ENCODE peak calls at places on chromosomes 11 and 22, in eight cellular contexts. N is GM04504; D is stomach; Y is BE2C; O is RWPE1; A is fibroblast of mammary gland; X is AG09319; F is activated CD4-positive, alpha-beta T cell treated with anti-CD3 and anti-CD28 coated beads, Interleukin-2, amount 10 ng/mL, durations not matched to agents 7 days and 5 days. M is an unnamed sample.

GRCh38 chr22:50710221-50710620 is 27.8 kb upstream of the ACR start:
- DNase-seq in O (no peak), X (no peak), Y (no peak), A (no peak), F (no peak), D (no peak), N (no peak), M (no peak)

GRCh38 chr22:37263966-37264887 is 18.1 kb upstream of the CYTH4 start:
- DNase-seq in N (no peak), X (no peak), F (no peak), D (no peak), Y (no peak), O (no peak), A (no peak), M (no peak)

GRCh38 chr22:17980638-17981051 is 43.7 kb downstream of the MICAL3 start:
- DNase-seq in D (peak), O (no peak), N (no peak), Y (peak), A (peak), X (no peak), F (peak), M (no peak)

GRCh38 chr11:2912498-2912897 is 16.7 kb downstream of the PHLDA2 start:
- DNase-seq in A (peak), X (no peak), D (peak), O (peak), F (no peak), Y (peak), N (no peak), M (no peak)

GRCh38 chr11:8168485-8169257 is at the start of gene RIC3:
- DNase-seq in F (peak), X (no peak), O (no peak), N (no peak), A (no peak), Y (peak), D (peak), M (peak)

GRCh38 chr11:39221739-39222138 is 2237.7 kb downstream of the LRRC4C start:
- DNase-seq in X (no peak), Y (no peak), N (no peak), A (no peak), O (no peak), F (no peak), D (no peak), M (no peak)

GRCh38 chr11:102306048-102306575 is 11.2 kb upstream of the BIRC3 start:
- DNase-seq in X (no peak), Y (no peak), F (no peak), O (peak), D (peak), N (no peak), A (no peak), M (no peak)

GRCh38 chr11:15941206-15941770 is 415.1 kb downstream of the SOX6 start:
- DNase-seq in X (peak), N (peak), A (peak), O (peak), F (peak), Y (no peak), D (no peak), M (no peak)

GRCh38 chr11:100396281-100396680 is 290.8 kb upstream of the ARHGAP42 start:
- DNase-seq in X (no peak), Y (no peak), O (no peak), A (no peak), F (no peak), D (no peak), N (no peak), M (no peak)

GRCh38 chr11:77502501-77502900 is 28.6 kb upstream of the PAK1 start:
- DNase-seq in A (no peak), Y (no peak), D (no peak), X (no peak), O (no peak), N (no peak), F (no peak), M (peak)

GRCh38 chr22:36432592-36433317 is 45.0 kb upstream of the MYH9 start:
- DNase-seq in Y (no peak), D (no peak), O (no peak), A (no peak), F (no peak), X (no peak), N (no peak), M (peak)

GRCh38 chr11:108666373-108666772 is 1.5 kb downstream of the DDX10 start:
- DNase-seq in X (no peak), F (no peak), N (no peak), O (no peak), A (peak), D (no peak), Y (no peak), M (no peak)

GRCh38 chr22:49263101-49263500 is 564.6 kb downstream of the BRD1 start:
- DNase-seq in A (no peak), D (peak), N (no peak), Y (no peak), F (no peak), X (no peak), O (no peak), M (no peak)

GRCh38 chr11:31655483-31655882 is 145.9 kb downstream of the ELP4 start:
- DNase-seq in X (peak), A (peak), Y (no peak), N (peak), F (no peak), D (no peak), O (peak), M (no peak)

GRCh38 chr11:36404831-36405230 is 105.2 kb downstream of the TRAF6 start:
- DNase-seq in X (no peak), D (no peak), O (no peak), F (no peak), Y (no peak), A (no peak), N (no peak), M (no peak)

GRCh38 chr11:75592699-75593098 is 30.6 kb downstream of the SERPINH1 start:
- DNase-seq in X (no peak), A (no peak), N (no peak), Y (no peak), O (no peak), F (no peak), D (no peak), M (no peak)